ENCODE peak calls at places on chromosomes 11 and 22, in nine cellular contexts. N is mucosa of descending colon; U is T47D; B is midbrain; Q is NCI-H345; P is brain microvascular endothelial cell; X is adrenal gland; J is choroid plexus epithelial cell; A is stimulated activated CD8-positive, alpha-beta memory T cell treated with anti-CD3 and anti-CD28 coated beads, Interleukin-4, amount 100 ng/mL, for 4 hours. K is an unnamed sample.

GRCh38 chr11:2675540-2675939 is 24.3 kb downstream of the KCNQ1OT1 start:
- DNase-seq in X (peak; percentile 31), A (no peak), P (no peak), J (no peak), B (peak; percentile 38), Q (no peak), U (no peak), N (no peak), K (no peak)

GRCh38 chr22:38270091-38270972 is 2.5 kb downstream of the TMEM184B start:
- DNase-seq in X (no peak), A (no peak), N (no peak), J (peak; percentile 50), B (peak; percentile 71), U (no peak), P (no peak), Q (no peak), K (no peak)

GRCh38 chr11:68962527-68963250 is 18.1 kb downstream of the MRGPRD start:
- DNase-seq in U (no peak), N (peak; percentile 16), J (no peak), A (no peak), P (no peak), B (no peak), Q (no peak), X (no peak), K (no peak)

GRCh38 chr11:114307524-114308203 is 11.5 kb downstream of the NNMT start:
- DNase-seq in N (no peak), X (no peak), B (no peak), Q (no peak), A (no peak), J (peak; percentile 88), P (peak; percentile 71), U (no peak), K (no peak)

GRCh38 chr11:57917632-57918031 is 106.0 kb upstream of the OR9Q1 start:
- DNase-seq in P (no peak), N (no peak), X (no peak), U (no peak), A (no peak), B (no peak), J (no peak), Q (no peak), K (no peak)

GRCh38 chr22:28442951-28443876 is 236.4 kb downstream of the TTC28 start:
- DNase-seq in N (peak; percentile 62), U (no peak), X (peak; percentile 64), A (no peak), P (peak; percentile 63), J (peak; percentile 84), Q (no peak), B (peak; percentile 76), K (peak; percentile 57)

GRCh38 chr11:115580927-115581680 is 76.9 kb upstream of the CADM1 start:
- DNase-seq in A (no peak), J (no peak), B (no peak), X (no peak), P (no peak), Q (peak; percentile 41), U (no peak), N (peak; percentile 52), K (no peak)

GRCh38 chr11:12172493-12173013 is 62.2 kb downstream of the MICAL2 start:
- DNase-seq in N (peak; percentile 60), X (no peak), Q (no peak), B (no peak), U (no peak), J (no peak), P (no peak), A (no peak), K (no peak)

GRCh38 chr11:65524010-65524746 is 705 bp upstream of the SCYL1 start:
- DNase-seq in Q (no peak), B (peak; percentile 21), J (no peak), U (no peak), P (no peak), A (no peak), N (peak; percentile 70), X (peak; percentile 69), K (no peak)

GRCh38 chr11:61297741-61298140 is 2.6 kb upstream of the VWCE start:
- DNase-seq in A (no peak), B (peak; percentile 14), U (no peak), P (peak; percentile 92), N (no peak), X (no peak), Q (no peak), J (peak; percentile 85), K (peak; percentile 73)

GRCh38 chr11:32435511-32435946 is at the start of gene WT1:
- DNase-seq in U (no peak), B (no peak), Q (no peak), A (no peak), J (no peak), X (no peak), P (no peak), N (no peak), K (peak; percentile 55)

GRCh38 chr22:22820626-22821025 is 67.0 kb upstream of the IGLL5 start:
- DNase-seq in N (no peak), Q (no peak), P (no peak), J (no peak), A (no peak), X (no peak), U (no peak), B (no peak), K (no peak)

GRCh38 chr11:92380882-92381281 is 156.3 kb downstream of the FAT3 start:
- DNase-seq in Q (no peak), X (no peak), J (peak; percentile 55), B (no peak), P (peak; percentile 61), N (no peak), U (no peak), A (no peak), K (no peak)

GRCh38 chr11:110984147-110984546 is 261.4 kb upstream of the POU2AF2 start:
- DNase-seq in B (no peak), X (no peak), A (no peak), J (peak; percentile 92), N (no peak), P (peak; percentile 48), Q (no peak), U (no peak), K (no peak)

GRCh38 chr11:119236490-119236889 is 30.4 kb downstream of the CBL start:
- DNase-seq in J (peak; percentile 36), Q (no peak), B (no peak), N (no peak), X (no peak), U (no peak), A (no peak), P (no peak), K (no peak)

GRCh38 chr11:124669193-124669592 is 4.3 kb downstream of the SIAE start:
- DNase-seq in Q (peak; percentile 28), B (peak; percentile 31), U (peak; percentile 87), A (no peak), X (peak; percentile 56), N (peak; percentile 33), P (peak; percentile 44), J (peak; percentile 72), K (peak; percentile 33)

GRCh38 chr11:59678118-59678812 is 9.4 kb upstream of the PATL1 start:
- DNase-seq in U (no peak), J (peak; percentile 21), X (no peak), N (no peak), A (no peak), P (no peak), B (no peak), Q (no peak), K (no peak)

GRCh38 chr11:31810779-31811647 is at the start of gene PAX6:
- DNase-seq in A (no peak), B (peak; percentile 69), N (peak; percentile 51), Q (peak; percentile 49), J (peak; percentile 52), P (peak; percentile 9), X (no peak), U (peak; percentile 96), K (peak; percentile 93)

GRCh38 chr11:65187971-65188461 is 6.3 kb downstream of the CAPN1 start:
- DNase-seq in Q (no peak), J (no peak), X (no peak), N (no peak), P (no peak), U (no peak), A (no peak), B (no peak), K (no peak)

GRCh38 chr11:1260023-1260501 is 37.2 kb downstream of the MUC5B start:
- DNase-seq in P (no peak), Q (no peak), N (peak; percentile 91), J (peak; percentile 46), B (no peak), X (no peak), U (no peak), A (no peak), K (no peak)